ENCODE peak calls at places on chromosome 2, in ten cellular contexts. L is activated naive CD8-positive, alpha-beta T cell treated with anti-CD3 and anti-CD28 coated beads, Interleukin-2, amount 10 ng/mL, durations not matched to agents 7 days and 5 days; A is HS-5; D is NCI-H1105; S is iris pigment epithelial cell; C is non-pigmented ciliary epithelial cell; T is EL; V is ecto neural progenitor cell; M is activated effector memory CD4-positive, alpha-beta T cell treated with anti-CD3 and anti-CD28 coated beads, Interleukin-2, amount 50 U/mL, for 16 hours; W is activated CD8-positive, alpha-beta memory T cell treated with anti-CD3 and anti-CD28 coated beads for 24 hours. I is an unnamed sample.

GRCh38 chr2:222248256-222248655 is 50.5 kb downstream of the PAX3 start:
- DNase-seq in L (no peak), A (no peak), D (no peak), S (no peak), C (no peak), T (no peak), V (no peak), M (no peak), W (no peak), I (no peak)

GRCh38 chr2:46258937-46259781 is 38.0 kb upstream of the EPAS1 start:
- DNase-seq in L (no peak), A (no peak), D (no peak), S (peak), C (no peak), T (no peak), V (no peak), M (no peak), W (no peak), I (no peak)

GRCh38 chr2:231717281-231718180 is 9.2 kb downstream of the PTMA start:
- DNase-seq in L (no peak), A (no peak), D (no peak), S (peak), C (no peak), T (peak), V (no peak), M (peak), W (no peak), I (no peak)

GRCh38 chr2:241966671-241967070 is 97.1 kb downstream of the RTP5 start:
- DNase-seq in L (peak), A (no peak), D (no peak), S (peak), C (no peak), T (peak), V (no peak), M (peak), W (no peak), I (no peak)

GRCh38 chr2:133566967-133567645 is 1.2 kb downstream of the NCKAP5 start:
- DNase-seq in L (no peak), A (no peak), D (no peak), S (peak), C (peak), T (peak), V (peak), M (no peak), W (no peak), I (peak)

GRCh38 chr2:225270053-225270452 is 129.5 kb upstream of the NYAP2 start:
- DNase-seq in L (no peak), A (no peak), D (peak), S (no peak), C (no peak), T (no peak), V (no peak), M (no peak), W (no peak), I (no peak)

GRCh38 chr2:176096986-176097819 is 2.4 kb upstream of the HOXD12 start:
- DNase-seq in L (peak), A (peak), D (peak), S (peak), C (no peak), T (peak), V (no peak), M (peak), W (peak), I (no peak)

GRCh38 chr2:228541794-228542193 is 360.3 kb upstream of the SPHKAP start:
- DNase-seq in L (no peak), A (peak), D (no peak), S (peak), C (peak), T (peak), V (no peak), M (no peak), W (no peak), I (no peak)

GRCh38 chr2:29601872-29602271 is 319.5 kb downstream of the ALK start:
- DNase-seq in L (no peak), A (no peak), D (no peak), S (no peak), C (no peak), T (peak), V (no peak), M (no peak), W (no peak), I (no peak)

GRCh38 chr2:17309741-17310339 is 208.4 kb downstream of the RAD51AP2 start:
- DNase-seq in L (no peak), A (peak), D (peak), S (peak), C (peak), T (peak), V (peak), M (no peak), W (no peak), I (no peak)

GRCh38 chr2:152038451-152038958 is 60.3 kb downstream of the CACNB4 start:
- DNase-seq in L (no peak), A (no peak), D (no peak), S (no peak), C (no peak), T (no peak), V (no peak), M (no peak), W (no peak), I (peak)

GRCh38 chr2:100895402-100895801 is 75.5 kb downstream of the NPAS2 start:
- DNase-seq in L (no peak), A (no peak), D (no peak), S (no peak), C (no peak), T (peak), V (no peak), M (no peak), W (no peak), I (no peak)

GRCh38 chr2:57890993-57891688 is 155.5 kb upstream of the VRK2 start:
- DNase-seq in L (no peak), A (no peak), D (no peak), S (no peak), C (no peak), T (peak), V (no peak), M (no peak), W (no peak), I (no peak)

GRCh38 chr2:206218792-206219509 is 55.5 kb upstream of the ZDBF2 start:
- DNase-seq in L (no peak), A (no peak), D (no peak), S (no peak), C (no peak), T (no peak), V (no peak), M (no peak), W (no peak), I (no peak)

GRCh38 chr2:217919781-217920351 is 82.9 kb downstream of the TNS1 start:
- DNase-seq in L (no peak), A (no peak), D (no peak), S (peak), C (no peak), T (peak), V (no peak), M (no peak), W (no peak), I (no peak)

GRCh38 chr2:26535663-26536275 is 57.8 kb upstream of the OTOF start:
- DNase-seq in L (no peak), A (no peak), D (no peak), S (no peak), C (no peak), T (no peak), V (no peak), M (peak), W (no peak), I (no peak)

GRCh38 chr2:112547333-112547732 is 5.1 kb downstream of the POLR1B start:
- DNase-seq in L (no peak), A (no peak), D (no peak), S (peak), C (peak), T (peak), V (no peak), M (no peak), W (no peak), I (no peak)

GRCh38 chr2:193966590-193966989 is 1690.4 kb upstream of the SLC39A10 start:
- DNase-seq in L (no peak), A (peak), D (no peak), S (peak), C (peak), T (peak), V (no peak), M (no peak), W (no peak), I (no peak)

GRCh38 chr2:86480105-86480504 is 38.9 kb downstream of the KDM3A start:
- DNase-seq in L (no peak), A (no peak), D (no peak), S (no peak), C (no peak), T (no peak), V (no peak), M (no peak), W (no peak), I (no peak)

GRCh38 chr2:196249860-196250259 is 78.5 kb upstream of the STK17B start:
- DNase-seq in L (no peak), A (no peak), D (no peak), S (no peak), C (no peak), T (peak), V (no peak), M (no peak), W (no peak), I (no peak)

GRCh38 chr2:64749446-64749845 is 95.7 kb upstream of the SERTAD2 start:
- DNase-seq in L (no peak), A (no peak), D (no peak), S (no peak), C (no peak), T (no peak), V (no peak), M (no peak), W (no peak), I (no peak)

GRCh38 chr2:45466045-45466444 is 145.0 kb downstream of the SRBD1 start:
- DNase-seq in L (no peak), A (no peak), D (no peak), S (no peak), C (no peak), T (no peak), V (no peak), M (no peak), W (no peak), I (no peak)

GRCh38 chr2:172967036-172967982 is 108.3 kb upstream of the MAP3K20 start:
- DNase-seq in L (no peak), A (no peak), D (no peak), S (no peak), C (no peak), T (no peak), V (no peak), M (no peak), W (no peak), I (no peak)

GRCh38 chr2:205975082-205975949 is 110.7 kb downstream of the INO80D start:
- DNase-seq in L (no peak), A (no peak), D (no peak), S (no peak), C (no peak), T (no peak), V (no peak), M (no peak), W (no peak), I (no peak)

GRCh38 chr2:112737544-112738232 is 16.9 kb downstream of the NT5DC4 start:
- DNase-seq in L (no peak), A (no peak), D (no peak), S (no peak), C (no peak), T (no peak), V (no peak), M (no peak), W (no peak), I (no peak)

GRCh38 chr2:67259581-67260347 is 137.4 kb upstream of the ETAA1 start:
- DNase-seq in L (no peak), A (peak), D (no peak), S (peak), C (peak), T (peak), V (no peak), M (no peak), W (no peak), I (no peak)

GRCh38 chr2:201257941-201258665 is 2.2 kb upstream of the CASP8 start:
- DNase-seq in L (peak), A (peak), D (no peak), S (peak), C (peak), T (peak), V (no peak), M (peak), W (peak), I (peak)

GRCh38 chr2:33426666-33427231 is 49.7 kb upstream of the RASGRP3 start:
- DNase-seq in L (no peak), A (peak), D (peak), S (peak), C (no peak), T (peak), V (no peak), M (no peak), W (no peak), I (no peak)

GRCh38 chr2:179521944-179522343 is 257.3 kb upstream of the SESTD1 start:
- DNase-seq in L (no peak), A (no peak), D (no peak), S (no peak), C (no peak), T (no peak), V (no peak), M (no peak), W (no peak), I (no peak)

GRCh38 chr2:65227035-65227470 is 578 bp upstream of the ACTR2 start:
- DNase-seq in L (no peak), A (no peak), D (no peak), S (peak), C (no peak), T (peak), V (no peak), M (no peak), W (no peak), I (no peak)

GRCh38 chr2:132589060-132589765 is 80.8 kb downstream of the LYPD1 start:
- DNase-seq in L (no peak), A (no peak), D (no peak), S (no peak), C (no peak), T (no peak), V (peak), M (no peak), W (no peak), I (no peak)

GRCh38 chr2:140454717-140455116 is 1674.5 kb upstream of the NXPH2 start:
- DNase-seq in L (no peak), A (peak), D (no peak), S (peak), C (peak), T (no peak), V (no peak), M (no peak), W (no peak), I (no peak)

GRCh38 chr2:39994151-39994550 is 215.1 kb upstream of the THUMPD2 start:
- DNase-seq in L (no peak), A (peak), D (no peak), S (peak), C (peak), T (peak), V (no peak), M (no peak), W (no peak), I (no peak)

GRCh38 chr2:241665731-241666440 is 20.7 kb downstream of the DTYMK start:
- DNase-seq in L (no peak), A (no peak), D (no peak), S (peak), C (no peak), T (no peak), V (no peak), M (no peak), W (no peak), I (no peak)

I was measured in right atrium auricular region.